ENCODE peak calls at places on chromosomes 2 and 18, in four cellular contexts. Q, K, U and C are unnamed samples.

GRCh38 chr2:113827426-113827825 is 62.5 kb upstream of the ACTR3 start:
- DNase-seq in K (no peak), Q (no peak), U (no peak), C (no peak)

GRCh38 chr2:197615033-197615652 is 60.2 kb downstream of the RFTN2 start:
- DNase-seq in K (no peak), U (no peak), Q (no peak), C (no peak)

GRCh38 chr2:28327963-28328922 is 64.4 kb upstream of the FOSL2 start:
- DNase-seq in Q (no peak), K (no peak), U (no peak), C (peak)

GRCh38 chr2:97966545-97967215 is 29.1 kb downstream of the TMEM131 start:
- DNase-seq in Q (no peak), K (no peak), U (no peak), C (no peak)

GRCh38 chr18:44781890-44782289 is 101.2 kb downstream of the SETBP1 start:
- DNase-seq in U (no peak), K (no peak), Q (no peak), C (no peak)

GRCh38 chr18:53861185-53861584 is 363.3 kb downstream of the MBD2 start:
- DNase-seq in K (no peak), Q (no peak), U (no peak), C (no peak)

GRCh38 chr2:1723397-1724042 is 20.8 kb downstream of the PXDN start:
- DNase-seq in U (no peak), Q (no peak), K (no peak), C (no peak)

GRCh38 chr2:120985174-120985996 is 249.7 kb downstream of the GLI2 start:
- DNase-seq in Q (peak), K (no peak), U (no peak), C (no peak)

GRCh38 chr2:19611491-19612332 is 253.3 kb upstream of the OSR1 start:
- DNase-seq in Q (no peak), U (no peak), K (no peak), C (peak)

GRCh38 chr2:68251855-68252406 is 401 bp downstream of the PPP3R1 start:
- DNase-seq in Q (peak), K (peak), U (peak), C (no peak)

GRCh38 chr2:70960833-70961647 is 17.4 kb upstream of the ANKRD53 start:
- DNase-seq in U (no peak), Q (no peak), K (peak), C (no peak)

GRCh38 chr2:70959271-70959761 is 19.1 kb upstream of the ANKRD53 start:
- DNase-seq in K (peak), Q (no peak), U (no peak), C (no peak)

GRCh38 chr2:70961648-70961994 is 16.8 kb upstream of the ANKRD53 start:
- DNase-seq in Q (no peak), K (no peak), U (no peak), C (no peak)

GRCh38 chr2:70958759-70959158 is 19.7 kb upstream of the ANKRD53 start:
- DNase-seq in K (peak), U (no peak), Q (no peak), C (no peak)

DNA sequence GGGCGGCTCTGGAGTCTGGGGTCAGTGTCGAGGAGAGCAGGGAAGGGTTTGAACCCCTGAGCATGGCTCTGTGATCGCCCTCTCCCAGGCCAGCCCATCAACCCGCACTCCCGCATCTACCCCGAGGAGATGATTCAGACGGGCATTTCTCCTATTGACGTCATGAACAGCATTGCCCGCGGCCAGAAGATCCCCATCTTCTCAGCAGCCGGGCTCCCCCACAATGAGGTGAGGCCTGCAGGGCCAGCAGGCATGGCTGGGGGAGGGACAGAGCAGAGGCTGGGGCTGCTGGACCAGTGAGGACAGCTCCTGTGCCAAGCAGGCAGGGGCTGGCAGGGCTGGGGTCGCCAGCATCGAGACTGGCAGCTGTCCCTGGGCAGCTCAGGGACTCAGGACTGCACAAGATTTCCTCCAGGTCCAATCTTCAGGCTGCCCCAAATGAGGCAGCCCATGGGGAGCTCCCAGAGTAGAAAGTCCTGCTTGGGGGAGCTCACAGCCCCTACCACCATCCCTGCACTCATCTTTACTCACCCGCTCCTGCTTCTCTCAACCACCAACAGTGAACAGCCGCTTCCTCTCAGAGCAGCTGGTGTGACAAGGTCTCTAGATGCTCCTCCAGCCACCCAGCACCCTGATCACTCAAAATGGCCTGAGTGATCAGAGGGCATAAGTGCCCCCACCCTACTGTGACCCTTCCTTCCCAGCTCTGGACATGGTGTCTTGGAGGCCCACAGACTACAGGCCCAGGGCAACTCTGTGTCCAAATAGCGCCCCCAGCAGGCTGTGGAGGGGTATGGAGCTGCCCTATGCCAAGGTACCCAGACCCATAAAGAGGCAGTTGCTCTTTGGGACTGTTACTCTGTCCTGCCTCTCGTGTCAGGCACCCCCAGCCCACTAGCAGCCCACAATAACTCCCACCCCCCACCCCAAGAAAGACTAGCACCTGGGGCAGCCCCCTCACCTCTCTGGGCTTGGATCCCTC is 18.3 kb upstream of the ANKRD53 start:
- DNase-seq in U (no peak), Q (no peak), K (peak), C (no peak)
- TF ChIP-seq CTCF in U (no peak), Q (no peak), K (no peak), C (peak)

GRCh38 chr18:58178476-58178875 is 134.4 kb downstream of the NEDD4L start:
- DNase-seq in U (no peak), K (no peak), Q (no peak), C (no peak)
- TF ChIP-seq CTCF in U (no peak), K (no peak), Q (no peak), C (no peak)

DNA sequence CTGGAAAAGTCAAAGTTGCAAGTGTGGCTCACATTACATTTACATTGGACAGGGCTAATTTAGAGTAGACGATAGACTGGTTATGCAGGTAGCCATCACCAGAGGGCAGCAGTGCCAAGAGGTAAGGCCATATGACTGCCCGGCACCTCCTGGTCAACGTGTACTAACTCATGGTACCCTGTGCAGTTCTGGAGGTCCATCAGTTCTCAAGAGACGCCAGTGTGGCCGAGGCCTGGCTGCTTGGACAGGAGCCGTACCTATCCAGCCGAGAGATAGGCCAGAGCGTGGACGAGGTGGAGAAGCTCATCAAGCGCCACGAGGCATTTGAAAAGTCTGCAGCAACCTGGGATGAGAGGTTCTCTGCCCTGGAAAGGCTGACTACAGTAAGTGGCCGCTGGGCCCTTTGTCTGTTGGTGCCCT is 65.8 kb upstream of the EML6 start:
- DNase-seq in Q (peak), U (peak), K (no peak), C (peak)
- TF ChIP-seq CTCF in Q (peak), U (peak), K (peak), C (peak)

DNA sequence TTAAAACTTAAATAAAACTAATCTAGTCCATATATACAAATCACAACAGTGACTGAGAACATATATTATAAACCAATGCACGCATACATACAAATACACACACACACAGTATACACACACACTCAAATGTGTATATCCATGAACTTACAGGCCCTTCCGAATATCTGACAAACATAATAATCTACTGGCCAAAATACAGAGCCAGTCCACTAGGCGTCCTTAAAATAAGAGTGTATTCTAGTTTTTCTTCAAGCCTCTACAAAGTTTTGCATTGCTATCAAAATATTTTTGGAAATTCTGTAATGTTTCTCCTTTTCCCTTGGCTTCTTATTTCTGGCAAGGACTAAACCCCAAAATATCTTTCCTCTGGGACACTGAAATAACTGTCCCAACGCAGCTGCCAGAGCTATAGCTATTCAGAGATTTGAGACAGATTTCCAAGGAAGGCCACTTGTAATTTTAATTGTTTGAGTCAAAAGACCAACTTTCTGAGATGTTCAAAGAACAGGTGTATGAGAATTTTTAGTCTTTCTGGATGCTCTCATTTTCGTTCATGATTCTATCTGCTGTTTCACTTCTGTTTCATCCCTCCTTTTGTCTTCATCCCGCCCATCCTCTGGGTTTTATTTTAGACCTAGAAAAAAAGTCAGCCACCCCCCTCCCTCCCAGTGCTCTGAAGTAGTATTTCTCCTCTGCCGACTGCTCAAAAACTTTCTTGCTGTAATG is 24.1 kb upstream of the SP3 start:
- DNase-seq in U (no peak), Q (no peak), K (no peak), C (no peak)
- TF ChIP-seq CTCF in U (peak), Q (no peak), K (peak), C (no peak)